ENCODE peak calls at places on chromosomes 13 and 19, in four cellular contexts. One of them, this sample, is unnamed.

GRCh38 chr13:23618341-23618740 is 48.1 kb downstream of the TNFRSF19 start:
- DNase-seq in right cardiac atrium: no peak
- DNase-seq in ovary: no peak
- DNase-seq in Peyer's patch: no peak
- DNase-seq in this sample: no peak

GRCh38 chr19:29666634-29667389 is 1.6 kb downstream of the PLEKHF1 start:
- DNase-seq in right cardiac atrium: peak; percentile 93
- DNase-seq in ovary: peak; percentile 82
- DNase-seq in Peyer's patch: no peak
- DNase-seq in this sample: peak; percentile 51

GRCh38 chr13:95139186-95139585 is 162.1 kb downstream of the ABCC4 start:
- DNase-seq in right cardiac atrium: no peak
- DNase-seq in ovary: no peak
- DNase-seq in Peyer's patch: no peak
- DNase-seq in this sample: no peak

GRCh38 chr13:46348976-46349375 is 38.1 kb downstream of the RUBCNL start:
- DNase-seq in right cardiac atrium: no peak
- DNase-seq in ovary: no peak
- DNase-seq in Peyer's patch: no peak
- DNase-seq in this sample: no peak

GRCh38 chr13:61084983-61085382 is 330.7 kb downstream of the PCDH20 start:
- DNase-seq in right cardiac atrium: no peak
- DNase-seq in ovary: no peak
- DNase-seq in Peyer's patch: no peak
- DNase-seq in this sample: no peak

GRCh38 chr19:36488816-36489138 is 584 bp downstream of the ZNF566 start:
- DNase-seq in right cardiac atrium: peak; percentile 63
- DNase-seq in ovary: no peak
- DNase-seq in Peyer's patch: no peak
- DNase-seq in this sample: no peak

GRCh38 chr19:49506575-49507105 is 5.8 kb upstream of the FCGRT start:
- DNase-seq in right cardiac atrium: no peak
- DNase-seq in ovary: no peak
- DNase-seq in Peyer's patch: peak; percentile 76
- DNase-seq in this sample: peak; percentile 68

GRCh38 chr13:38879278-38879677 is 111.4 kb downstream of the STOML3 start:
- DNase-seq in right cardiac atrium: no peak
- DNase-seq in ovary: no peak
- DNase-seq in Peyer's patch: no peak
- DNase-seq in this sample: no peak

GRCh38 chr19:34967551-34967950 is 3.5 kb upstream of the ZNF792 start:
- DNase-seq in right cardiac atrium: no peak
- DNase-seq in ovary: no peak
- DNase-seq in Peyer's patch: no peak
- DNase-seq in this sample: no peak

GRCh38 chr13:41459754-41460111 is 2.4 kb downstream of the RGCC start:
- DNase-seq in right cardiac atrium: no peak
- DNase-seq in ovary: no peak
- DNase-seq in Peyer's patch: no peak
- DNase-seq in this sample: no peak

GRCh38 chr13:23180711-23181110 is at the start of gene SGCG:
- DNase-seq in right cardiac atrium: no peak
- DNase-seq in ovary: no peak
- DNase-seq in Peyer's patch: no peak
- DNase-seq in this sample: no peak

GRCh38 chr13:40598599-40598998 is 67.8 kb downstream of the FOXO1 start:
- DNase-seq in right cardiac atrium: no peak
- DNase-seq in ovary: no peak
- DNase-seq in Peyer's patch: no peak
- DNase-seq in this sample: no peak

GRCh38 chr19:58154287-58154678 is 3.7 kb upstream of the ZNF329 start:
- DNase-seq in right cardiac atrium: peak; percentile 80
- DNase-seq in ovary: peak; percentile 53
- DNase-seq in Peyer's patch: no peak
- DNase-seq in this sample: peak; percentile 49

GRCh38 chr13:36965767-36966166 is 33.4 kb downstream of the ALG5 start:
- DNase-seq in right cardiac atrium: no peak
- DNase-seq in ovary: no peak
- DNase-seq in Peyer's patch: no peak
- DNase-seq in this sample: no peak

GRCh38 chr19:3184847-3185481 is 766 bp upstream of the NCLN start:
- DNase-seq in right cardiac atrium: peak; percentile 92
- DNase-seq in ovary: peak; percentile 80
- DNase-seq in Peyer's patch: no peak
- DNase-seq in this sample: no peak

GRCh38 chr13:38888309-38888708 is 102.3 kb downstream of the STOML3 start:
- DNase-seq in right cardiac atrium: no peak
- DNase-seq in ovary: no peak
- DNase-seq in Peyer's patch: no peak
- DNase-seq in this sample: no peak

GRCh38 chr13:23510979-23511735 is 59.1 kb upstream of the TNFRSF19 start:
- DNase-seq in right cardiac atrium: no peak
- DNase-seq in ovary: no peak
- DNase-seq in Peyer's patch: no peak
- DNase-seq in this sample: no peak

GRCh38 chr19:46772170-46773017 is 16.0 kb downstream of the SLC1A5 start:
- DNase-seq in right cardiac atrium: no peak
- DNase-seq in ovary: no peak
- DNase-seq in Peyer's patch: no peak
- DNase-seq in this sample: no peak

GRCh38 chr19:49817964-49818690 is at the start of gene MED25:
- DNase-seq in right cardiac atrium: peak; percentile 95
- DNase-seq in ovary: peak; percentile 91
- DNase-seq in Peyer's patch: peak; percentile 92
- DNase-seq in this sample: peak; percentile 80

GRCh38 chr19:46861691-46862503 is 1.1 kb downstream of the ARHGAP35 start:
- DNase-seq in right cardiac atrium: peak; percentile 58
- DNase-seq in ovary: no peak
- DNase-seq in Peyer's patch: no peak
- DNase-seq in this sample: peak; percentile 64

GRCh38 chr13:93098972-93099371 is 127.6 kb upstream of the GPC6 start:
- DNase-seq in right cardiac atrium: no peak
- DNase-seq in ovary: no peak
- DNase-seq in Peyer's patch: no peak
- DNase-seq in this sample: peak; percentile 3

GRCh38 chr19:14556662-14557188 is 15.1 kb downstream of the NDUFB7 start:
- DNase-seq in right cardiac atrium: peak; percentile 88
- DNase-seq in ovary: peak; percentile 65
- DNase-seq in Peyer's patch: peak; percentile 86
- DNase-seq in this sample: peak; percentile 80

GRCh38 chr13:101869553-101869952 is 417.1 kb downstream of the ITGBL1 start:
- DNase-seq in right cardiac atrium: no peak
- DNase-seq in ovary: no peak
- DNase-seq in Peyer's patch: no peak
- DNase-seq in this sample: no peak

GRCh38 chr13:52599037-52599852 is 43.0 kb upstream of the HNRNPA1L2 start:
- DNase-seq in right cardiac atrium: peak; percentile 59
- DNase-seq in ovary: no peak
- DNase-seq in Peyer's patch: no peak
- DNase-seq in this sample: no peak

GRCh38 chr19:46345157-46345556 is 1.7 kb upstream of the PPP5C start:
- DNase-seq in right cardiac atrium: no peak
- DNase-seq in ovary: no peak
- DNase-seq in Peyer's patch: no peak
- DNase-seq in this sample: no peak

GRCh38 chr13:48074006-48074405 is 20.9 kb downstream of the MED4 start:
- DNase-seq in right cardiac atrium: no peak
- DNase-seq in ovary: no peak
- DNase-seq in Peyer's patch: no peak
- DNase-seq in this sample: no peak

DNA sequence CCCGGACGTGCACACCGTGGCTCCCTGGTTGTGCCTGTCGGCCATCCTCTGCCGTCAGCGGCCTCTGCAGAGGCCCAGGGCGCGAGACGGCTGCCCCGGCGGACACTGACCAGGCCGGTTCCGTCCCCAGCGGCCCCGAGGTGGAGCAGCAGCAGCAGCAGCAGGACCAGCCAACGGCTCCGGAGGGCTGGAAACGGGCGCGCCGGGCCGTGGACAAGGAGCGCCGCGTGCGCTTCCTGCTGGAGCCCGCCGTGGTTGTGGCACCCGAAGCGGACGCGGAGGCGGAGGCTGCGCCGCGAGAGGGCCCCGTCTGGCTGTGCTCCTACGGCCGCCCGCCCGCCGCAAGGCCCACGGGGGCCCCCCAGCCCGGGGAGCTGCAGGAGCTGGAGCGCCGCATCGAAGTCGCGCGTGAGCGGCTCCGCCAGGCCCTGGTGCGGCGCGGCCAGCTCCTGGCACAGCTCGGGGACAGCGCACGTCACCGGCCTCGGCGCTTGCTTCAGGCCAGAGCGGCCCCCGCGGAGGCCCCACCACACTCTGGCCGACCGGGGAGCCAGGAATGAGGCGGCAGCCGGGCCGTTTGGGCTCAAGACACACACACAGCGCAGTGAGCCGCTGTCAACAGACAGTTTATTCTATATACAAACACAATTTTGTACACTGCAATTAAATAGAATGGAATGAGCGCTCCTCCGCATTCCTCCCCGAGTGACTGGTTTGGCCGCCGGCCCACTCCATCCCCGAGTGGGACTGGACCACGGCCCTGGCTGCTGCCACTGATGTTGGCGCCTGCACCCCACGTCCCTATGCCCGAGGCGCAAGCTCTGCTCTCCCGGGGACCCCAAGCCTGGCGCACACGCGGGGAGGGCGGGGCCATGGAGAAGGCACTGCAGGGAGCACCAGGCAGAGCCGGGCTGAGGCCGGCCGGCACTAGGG is 9.1 kb downstream of the GRIN3B start:
- DNase-seq in right cardiac atrium: peak; percentile 82
- DNase-seq in ovary: peak; percentile 76
- DNase-seq in Peyer's patch: no peak
- DNase-seq in this sample: no peak
- H3K27ac ChIP-seq in right cardiac atrium: no peak overlapping the region
- H3K27ac ChIP-seq in ovary: peak overlapping the region; percentile 15
- H3K27ac ChIP-seq in Peyer's patch: peak overlapping the region; percentile 60
- H3K27ac ChIP-seq in this sample: no peak overlapping the region

GRCh38 chr13:18944501-18945068 is 237.0 kb downstream of the TUBA3C start:
- DNase-seq in right cardiac atrium: peak; percentile 49
- DNase-seq in ovary: no peak
- DNase-seq in Peyer's patch: peak; percentile 43
- DNase-seq in this sample: peak; percentile 52
- H3K27ac ChIP-seq in right cardiac atrium: no peak overlapping the region
- H3K27ac ChIP-seq in ovary: no peak overlapping the region
- H3K27ac ChIP-seq in Peyer's patch: no peak overlapping the region
- H3K27ac ChIP-seq in this sample: no peak overlapping the region

GRCh38 chr13:109345433-109345941 is 440.9 kb downstream of the IRS2 start:
- DNase-seq in right cardiac atrium: no peak
- DNase-seq in ovary: no peak
- DNase-seq in Peyer's patch: no peak
- DNase-seq in this sample: no peak

GRCh38 chr13:109346060-109346459 is 440.3 kb downstream of the IRS2 start:
- DNase-seq in right cardiac atrium: no peak
- DNase-seq in ovary: no peak
- DNase-seq in Peyer's patch: no peak
- DNase-seq in this sample: no peak

GRCh38 chr13:109348514-109349340 is 437.7 kb downstream of the IRS2 start:
- DNase-seq in right cardiac atrium: no peak
- DNase-seq in ovary: no peak
- DNase-seq in Peyer's patch: no peak
- DNase-seq in this sample: no peak

GRCh38 chr13:109344552-109345157 is 441.7 kb downstream of the IRS2 start:
- DNase-seq in right cardiac atrium: no peak
- DNase-seq in ovary: no peak
- DNase-seq in Peyer's patch: no peak
- DNase-seq in this sample: no peak
- H3K27ac ChIP-seq in right cardiac atrium: no peak overlapping the region
- H3K27ac ChIP-seq in ovary: no peak overlapping the region
- H3K27ac ChIP-seq in Peyer's patch: no peak overlapping the region
- H3K27ac ChIP-seq in this sample: no peak overlapping the region

DNA sequence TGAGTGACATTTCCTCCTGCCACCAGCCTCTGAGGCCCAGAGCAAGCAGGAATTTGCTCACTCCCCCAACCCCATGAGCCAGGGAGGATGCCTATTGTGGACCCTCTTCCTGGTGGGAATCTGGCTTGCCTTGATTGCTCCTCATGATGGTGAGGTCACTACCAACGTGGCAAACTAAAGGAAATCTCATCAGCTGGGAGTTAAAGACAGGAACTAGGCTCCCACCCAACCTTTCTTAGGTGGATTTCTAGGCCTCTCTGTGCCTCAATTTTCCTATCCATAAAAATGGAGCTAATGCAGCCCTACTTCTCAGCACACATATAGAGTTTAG is 1.9 kb downstream of the B3GNT3 start:
- DNase-seq in right cardiac atrium: no peak
- DNase-seq in ovary: no peak
- DNase-seq in Peyer's patch: no peak
- DNase-seq in this sample: no peak
- H3K27ac ChIP-seq in right cardiac atrium: no peak overlapping the region
- H3K27ac ChIP-seq in ovary: no peak overlapping the region
- H3K27ac ChIP-seq in Peyer's patch: no peak overlapping the region
- H3K27ac ChIP-seq in this sample: peak overlapping the region; percentile 14

GRCh38 chr19:55443824-55444719 is 972 bp upstream of the SHISA7 start:
- DNase-seq in right cardiac atrium: no peak
- DNase-seq in ovary: no peak
- DNase-seq in Peyer's patch: no peak
- DNase-seq in this sample: no peak

GRCh38 chr19:55441319-55441691 is 1.8 kb downstream of the SHISA7 start:
- DNase-seq in right cardiac atrium: no peak
- DNase-seq in ovary: no peak
- DNase-seq in Peyer's patch: no peak
- DNase-seq in this sample: no peak

GRCh38 chr19:55441692-55442321 is 1.3 kb downstream of the SHISA7 start:
- DNase-seq in right cardiac atrium: no peak
- DNase-seq in ovary: no peak
- DNase-seq in Peyer's patch: no peak
- DNase-seq in this sample: no peak

GRCh38 chr19:55443045-55443823 is at the start of gene SHISA7:
- DNase-seq in right cardiac atrium: no peak
- DNase-seq in ovary: no peak
- DNase-seq in Peyer's patch: no peak
- DNase-seq in this sample: no peak

DNA sequence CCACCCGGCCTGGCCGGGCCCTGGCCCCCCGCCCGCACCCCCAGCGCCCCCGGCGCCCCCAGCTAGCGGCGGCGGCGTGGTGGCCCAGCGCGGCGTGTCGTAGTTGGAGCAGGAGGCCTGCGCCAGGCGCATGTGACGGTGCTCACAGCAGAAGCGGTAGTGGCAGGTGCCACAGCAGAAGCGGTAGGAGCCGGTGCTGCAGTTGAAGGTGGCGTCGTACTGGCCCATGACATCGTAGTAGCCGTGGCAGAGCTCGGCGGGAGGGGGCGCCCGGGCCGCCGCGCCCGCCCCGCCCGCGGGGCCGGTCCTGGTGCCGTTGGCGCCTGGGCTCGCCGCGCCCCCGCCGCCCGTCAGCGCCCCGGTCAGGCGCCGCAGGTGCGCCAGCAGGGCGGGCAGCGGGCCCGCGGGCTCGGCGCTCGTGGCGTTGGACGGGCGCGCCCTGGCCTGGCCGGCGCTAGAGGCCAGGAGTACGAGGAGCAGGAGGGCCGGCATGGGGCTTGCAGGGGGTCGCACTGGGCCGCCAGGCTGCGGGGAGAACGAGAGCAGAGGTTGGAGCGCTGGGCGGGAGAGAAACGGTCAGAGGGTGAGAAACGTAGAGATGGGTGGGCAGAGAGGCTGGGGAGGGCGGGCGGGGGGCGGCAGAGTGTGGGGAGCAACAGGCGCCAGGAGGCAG is 592 bp downstream of the SHISA7 start:
- DNase-seq in right cardiac atrium: no peak
- DNase-seq in ovary: no peak
- DNase-seq in Peyer's patch: no peak
- DNase-seq in this sample: no peak
- H3K27ac ChIP-seq in right cardiac atrium: no peak overlapping the region
- H3K27ac ChIP-seq in ovary: no peak overlapping the region
- H3K27ac ChIP-seq in Peyer's patch: no peak overlapping the region
- H3K27ac ChIP-seq in this sample: no peak overlapping the region

GRCh38 chr19:6744381-6745288 is 5.2 kb downstream of the TRIP10 start:
- DNase-seq in right cardiac atrium: peak; percentile 95
- DNase-seq in ovary: peak; percentile 90
- DNase-seq in Peyer's patch: peak; percentile 85
- DNase-seq in this sample: peak; percentile 82
- H3K27ac ChIP-seq in right cardiac atrium: peak overlapping the region; percentile 87
- H3K27ac ChIP-seq in ovary: peak overlapping the region; percentile 51
- H3K27ac ChIP-seq in Peyer's patch: peak overlapping the region; percentile 58
- H3K27ac ChIP-seq in this sample: peak overlapping the region; percentile 57